ENCODE peak calls at places on chromosome 3, in four cellular contexts. One of them, this sample, is unnamed.
A peak's percentile ranks its signal among the peaks of the same experiment; 100 is the strongest.

GRCh38 chr3:52915245-52915772 is 18.0 kb upstream of the STIMATE start:
- DNase-seq in hepatocyte: no peak
- DNase-seq in epithelial cell of esophagus: no peak
- DNase-seq in BJ: no peak
- DNase-seq in this sample: no peak

GRCh38 chr3:43505351-43505750 is 116.5 kb downstream of the ANO10 start:
- DNase-seq in hepatocyte: no peak
- DNase-seq in BJ: peak; percentile 9
- DNase-seq in epithelial cell of esophagus: peak; percentile 20
- DNase-seq in this sample: no peak

GRCh38 chr3:76585794-76586392 is 454.0 kb upstream of the ROBO2 start:
- DNase-seq in epithelial cell of esophagus: peak; percentile 18
- DNase-seq in hepatocyte: peak; percentile 44
- DNase-seq in BJ: no peak
- DNase-seq in this sample: no peak

GRCh38 chr3:194093822-194094221 is 42.1 kb upstream of the HES1 start:
- DNase-seq in epithelial cell of esophagus: no peak
- DNase-seq in BJ: no peak
- DNase-seq in hepatocyte: no peak
- DNase-seq in this sample: no peak

GRCh38 chr3:47603332-47603731 is 24.7 kb upstream of the CSPG5 start:
- DNase-seq in epithelial cell of esophagus: no peak
- DNase-seq in hepatocyte: no peak
- DNase-seq in BJ: no peak
- DNase-seq in this sample: no peak

GRCh38 chr3:109899930-109900329 is 562.6 kb upstream of the DPPA4 start:
- DNase-seq in BJ: no peak
- DNase-seq in hepatocyte: no peak
- DNase-seq in epithelial cell of esophagus: no peak
- DNase-seq in this sample: no peak

GRCh38 chr3:67617518-67617917 is 36.9 kb downstream of the SUCLG2 start:
- DNase-seq in hepatocyte: no peak
- DNase-seq in BJ: no peak
- DNase-seq in epithelial cell of esophagus: no peak
- DNase-seq in this sample: no peak

GRCh38 chr3:188950832-188951489 is 220.8 kb upstream of the TPRG1 start:
- DNase-seq in hepatocyte: peak; percentile 90
- DNase-seq in epithelial cell of esophagus: peak; percentile 94
- DNase-seq in BJ: peak; percentile 85
- DNase-seq in this sample: peak; percentile 91

GRCh38 chr3:139694542-139694941 is 16.8 kb upstream of the NMNAT3 start:
- DNase-seq in epithelial cell of esophagus: no peak
- DNase-seq in hepatocyte: no peak
- DNase-seq in BJ: no peak
- DNase-seq in this sample: no peak

GRCh38 chr3:86934851-86935250 is 56.1 kb downstream of the VGLL3 start:
- DNase-seq in hepatocyte: no peak
- DNase-seq in epithelial cell of esophagus: peak; percentile 66
- DNase-seq in BJ: no peak
- DNase-seq in this sample: no peak

GRCh38 chr3:102791641-102792589 is 357.1 kb downstream of the ZPLD1 start:
- DNase-seq in epithelial cell of esophagus: no peak
- DNase-seq in BJ: peak; percentile 20
- DNase-seq in hepatocyte: no peak
- DNase-seq in this sample: no peak

GRCh38 chr3:136995652-136996051 is 37.9 kb downstream of the IL20RB start:
- DNase-seq in epithelial cell of esophagus: peak; percentile 55
- DNase-seq in BJ: no peak
- DNase-seq in hepatocyte: no peak
- DNase-seq in this sample: no peak

GRCh38 chr3:52403955-52404354 is 40.9 kb downstream of the SEMA3G start:
- DNase-seq in epithelial cell of esophagus: no peak
- DNase-seq in BJ: no peak
- DNase-seq in hepatocyte: no peak
- DNase-seq in this sample: peak; percentile 37

GRCh38 chr3:151328298-151329036 is 882 bp downstream of the P2RY13 start:
- DNase-seq in BJ: no peak
- DNase-seq in epithelial cell of esophagus: peak; percentile 61
- DNase-seq in hepatocyte: no peak
- DNase-seq in this sample: peak; percentile 61

GRCh38 chr3:36969540-36970432 is 23.1 kb downstream of the EPM2AIP1 start:
- DNase-seq in epithelial cell of esophagus: peak; percentile 92
- DNase-seq in hepatocyte: peak; percentile 92
- DNase-seq in BJ: no peak
- DNase-seq in this sample: peak; percentile 79

GRCh38 chr3:188975612-188976314 is 196.0 kb upstream of the TPRG1 start:
- DNase-seq in epithelial cell of esophagus: peak; percentile 75
- DNase-seq in BJ: no peak
- DNase-seq in hepatocyte: peak; percentile 28
- DNase-seq in this sample: no peak

GRCh38 chr3:24682141-24682547 is 187.5 kb upstream of the THRB start:
- DNase-seq in hepatocyte: peak; percentile 34
- DNase-seq in BJ: peak; percentile 47
- DNase-seq in epithelial cell of esophagus: peak; percentile 85
- DNase-seq in this sample: no peak

GRCh38 chr3:177721864-177722370 is 524.6 kb upstream of the TBL1XR1 start:
- DNase-seq in epithelial cell of esophagus: no peak
- DNase-seq in BJ: no peak
- DNase-seq in hepatocyte: no peak
- DNase-seq in this sample: no peak

GRCh38 chr3:39065197-39065596 is 13.4 kb downstream of the WDR48 start:
- DNase-seq in epithelial cell of esophagus: peak; percentile 52
- DNase-seq in BJ: no peak
- DNase-seq in hepatocyte: peak; percentile 34
- DNase-seq in this sample: peak; percentile 47
- TF ChIP-seq CTCF in epithelial cell of esophagus: peak; percentile 63
- TF ChIP-seq CTCF in BJ: peak; percentile 55
- TF ChIP-seq CTCF in hepatocyte: peak; percentile 31
- TF ChIP-seq CTCF in this sample: peak; percentile 58

GRCh38 chr3:128170866-128171516 is 17.7 kb downstream of the EEFSEC start:
- DNase-seq in BJ: peak; percentile 39
- DNase-seq in epithelial cell of esophagus: peak; percentile 68
- DNase-seq in hepatocyte: peak; percentile 86
- DNase-seq in this sample: no peak
- TF ChIP-seq CTCF in BJ: peak; percentile 91
- TF ChIP-seq CTCF in epithelial cell of esophagus: peak; percentile 78
- TF ChIP-seq CTCF in hepatocyte: peak; percentile 91
- TF ChIP-seq CTCF in this sample: peak; percentile 24

DNA sequence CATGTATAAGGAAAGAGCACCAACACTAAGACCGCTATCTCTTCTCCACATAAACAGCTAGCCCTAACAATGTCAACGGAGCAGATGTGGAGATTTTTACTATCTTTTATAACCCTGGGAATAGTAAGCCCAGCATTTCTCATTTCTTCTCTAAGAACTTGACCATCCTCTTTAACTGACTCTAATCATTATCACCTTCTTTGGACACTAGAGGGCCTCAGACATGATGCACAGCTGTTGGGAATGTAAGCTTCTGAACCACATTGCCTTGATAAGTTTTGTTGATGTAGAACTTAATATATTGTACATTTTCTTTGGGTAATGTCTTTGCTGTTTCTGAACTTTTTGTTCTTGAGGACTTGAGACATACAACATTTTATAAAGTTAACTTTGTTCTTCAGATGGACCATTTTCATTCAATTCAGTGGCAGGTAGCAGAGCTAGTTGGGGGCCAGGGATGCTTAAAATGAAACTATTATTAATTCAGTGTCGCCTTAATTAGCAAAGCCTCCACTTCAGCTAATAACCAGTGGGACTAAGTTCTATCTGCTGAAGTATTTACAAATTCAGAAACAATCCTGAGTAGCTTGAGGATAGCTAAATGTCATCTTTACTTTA is 9.6 kb upstream of the TAGLN3 start:
- DNase-seq in epithelial cell of esophagus: peak; percentile 77
- DNase-seq in hepatocyte: peak; percentile 72
- DNase-seq in BJ: peak; percentile 25
- DNase-seq in this sample: no peak
- TF ChIP-seq CTCF in epithelial cell of esophagus: peak; percentile 81
- TF ChIP-seq CTCF in hepatocyte: peak; percentile 74
- TF ChIP-seq CTCF in BJ: peak; percentile 79
- TF ChIP-seq CTCF in this sample: peak; percentile 85

GRCh38 chr3:176510097-176510496 is 687.2 kb downstream of the TBL1XR1 start:
- DNase-seq in BJ: no peak
- DNase-seq in epithelial cell of esophagus: no peak
- DNase-seq in hepatocyte: no peak
- DNase-seq in this sample: no peak

GRCh38 chr3:176513604-176514003 is 683.7 kb downstream of the TBL1XR1 start:
- DNase-seq in hepatocyte: no peak
- DNase-seq in BJ: no peak
- DNase-seq in epithelial cell of esophagus: no peak
- DNase-seq in this sample: no peak

GRCh38 chr3:176512037-176512436 is 685.2 kb downstream of the TBL1XR1 start:
- DNase-seq in BJ: no peak
- DNase-seq in hepatocyte: no peak
- DNase-seq in epithelial cell of esophagus: no peak
- DNase-seq in this sample: no peak

GRCh38 chr3:176514297-176514696 is 683.0 kb downstream of the TBL1XR1 start:
- DNase-seq in epithelial cell of esophagus: peak; percentile 62
- DNase-seq in BJ: no peak
- DNase-seq in hepatocyte: peak; percentile 29
- DNase-seq in this sample: no peak
- TF ChIP-seq CTCF in epithelial cell of esophagus: peak; percentile 47
- TF ChIP-seq CTCF in BJ: peak; percentile 46
- TF ChIP-seq CTCF in hepatocyte: peak; percentile 22
- TF ChIP-seq CTCF in this sample: no peak

DNA sequence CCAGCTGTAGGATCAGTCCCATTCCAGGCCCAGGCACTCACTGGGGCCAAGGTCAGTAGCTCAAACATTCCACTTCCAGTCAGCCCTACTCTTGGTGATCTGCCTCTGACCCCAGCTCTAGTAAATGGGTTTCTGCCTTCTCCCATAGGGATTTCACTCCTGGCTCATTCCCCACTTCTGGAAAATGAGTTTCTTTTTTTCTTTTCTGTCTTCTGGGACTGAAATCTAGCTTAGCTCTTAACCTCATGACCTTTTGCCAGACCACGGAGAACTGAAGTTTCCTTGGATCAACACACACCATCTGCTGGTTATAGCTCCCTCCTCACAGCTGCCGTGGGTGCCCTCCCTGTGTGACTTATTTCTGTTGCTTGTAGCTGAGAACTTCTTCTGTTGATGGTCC is 21.3 kb downstream of the MME start:
- DNase-seq in hepatocyte: no peak
- DNase-seq in BJ: no peak
- DNase-seq in epithelial cell of esophagus: no peak
- DNase-seq in this sample: no peak
- TF ChIP-seq CTCF in hepatocyte: no peak
- TF ChIP-seq CTCF in BJ: peak; percentile 10
- TF ChIP-seq CTCF in epithelial cell of esophagus: no peak
- TF ChIP-seq CTCF in this sample: no peak

DNA sequence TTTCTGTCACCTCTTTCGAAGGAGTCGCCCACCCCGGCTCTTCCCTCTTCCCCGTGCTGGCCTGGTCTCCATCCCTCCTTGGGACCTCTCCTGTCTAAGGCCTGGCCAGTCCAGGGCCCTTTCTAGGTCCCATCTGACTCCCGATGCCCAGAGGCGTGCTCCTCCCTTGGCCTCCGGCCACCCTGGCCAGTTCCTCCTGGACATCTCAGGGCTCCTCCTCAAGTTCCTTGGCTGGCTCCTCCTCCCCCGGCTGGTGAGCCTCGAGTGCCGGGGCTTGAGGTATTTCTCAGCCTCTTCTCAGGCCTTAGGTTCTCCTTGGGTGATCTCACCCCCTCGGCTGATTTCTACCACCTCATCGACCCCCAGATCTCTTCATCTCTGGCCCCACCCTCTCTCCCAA is 94.5 kb upstream of the SLC6A6 start:
- DNase-seq in epithelial cell of esophagus: no peak
- DNase-seq in BJ: no peak
- DNase-seq in hepatocyte: no peak
- DNase-seq in this sample: no peak
- TF ChIP-seq CTCF in epithelial cell of esophagus: no peak
- TF ChIP-seq CTCF in BJ: no peak
- TF ChIP-seq CTCF in hepatocyte: no peak
- TF ChIP-seq CTCF in this sample: no peak

DNA sequence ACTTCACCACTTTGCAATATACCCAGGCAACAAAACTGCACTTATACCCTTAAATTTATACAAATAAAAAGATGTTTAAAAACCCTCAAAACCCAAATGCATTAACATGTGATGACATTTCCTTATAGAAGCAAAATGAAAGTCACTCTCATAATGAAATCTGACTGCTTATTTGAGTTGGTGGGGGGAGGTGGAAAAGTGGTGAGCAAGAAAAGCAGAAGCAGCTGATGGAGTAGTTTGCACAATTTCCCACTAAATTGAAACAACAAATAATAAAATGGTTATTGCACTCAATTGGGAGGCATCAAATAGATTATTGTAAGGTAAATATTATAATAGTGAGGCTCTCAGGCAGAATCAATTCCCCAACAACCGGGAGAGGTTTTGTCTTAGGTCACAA is 54.0 kb upstream of the GADL1 start:
- DNase-seq in hepatocyte: no peak
- DNase-seq in BJ: no peak
- DNase-seq in epithelial cell of esophagus: no peak
- DNase-seq in this sample: no peak
- TF ChIP-seq CTCF in hepatocyte: no peak
- TF ChIP-seq CTCF in BJ: no peak
- TF ChIP-seq CTCF in epithelial cell of esophagus: no peak
- TF ChIP-seq CTCF in this sample: no peak

GRCh38 chr3:141384157-141384556 is 15.9 kb downstream of the ZBTB38 start:
- DNase-seq in BJ: no peak
- DNase-seq in epithelial cell of esophagus: no peak
- DNase-seq in hepatocyte: no peak
- DNase-seq in this sample: no peak
- TF ChIP-seq CTCF in BJ: no peak
- TF ChIP-seq CTCF in epithelial cell of esophagus: peak; percentile 15
- TF ChIP-seq CTCF in hepatocyte: no peak
- TF ChIP-seq CTCF in this sample: no peak